ENCODE peak calls at places on chromosomes 6 and 20, in seven cellular contexts. Q is AG04450, P is uterus, D is stomach, U is lower lobe of right lung, N is heart left ventricle, A is spleen. V is an unnamed sample.

GRCh38 chr6:165049362-165049761 is 260.0 kb downstream of the C6orf118 start:
- DNase-seq in Q (no peak), P (no peak), D (no peak), U (no peak), N (no peak), A (no peak), V (no peak)

GRCh38 chr20:8875586-8875985 is 193.3 kb upstream of the PLCB4 start:
- DNase-seq in Q (no peak), P (no peak), D (no peak), U (no peak), N (no peak), A (no peak), V (no peak)

GRCh38 chr20:58169441-58169840 is 59.0 kb downstream of the ANKRD60 start:
- DNase-seq in Q (no peak), P (no peak), D (no peak), U (no peak), N (no peak), A (no peak), V (no peak)

GRCh38 chr6:166774770-166775169 is 147.7 kb upstream of the RPS6KA2 start:
- DNase-seq in Q (no peak), P (no peak), D (no peak), U (no peak), N (no peak), A (no peak), V (no peak)

GRCh38 chr6:63803371-63803770 is 167.8 kb downstream of the PHF3 start:
- DNase-seq in Q (no peak), P (no peak), D (no peak), U (no peak), N (no peak), A (no peak), V (no peak)

GRCh38 chr6:14921878-14922277 is 324.0 kb upstream of the JARID2 start:
- DNase-seq in Q (no peak), P (no peak), D (no peak), U (no peak), N (no peak), A (no peak), V (peak; percentile 73)

GRCh38 chr6:30748851-30749540 is 4.6 kb upstream of the IER3 start:
- DNase-seq in Q (no peak), P (no peak), D (no peak), U (no peak), N (no peak), A (no peak), V (no peak)

GRCh38 chr20:6884114-6884513 is 116.6 kb downstream of the BMP2 start:
- DNase-seq in Q (no peak), P (no peak), D (no peak), U (no peak), N (no peak), A (no peak), V (no peak)

GRCh38 chr6:81128671-81129070 is 623.8 kb downstream of the TENT5A start:
- DNase-seq in Q (no peak), P (no peak), D (no peak), U (no peak), N (no peak), A (no peak), V (no peak)

GRCh38 chr6:149499066-149499465 is 14.3 kb upstream of the ZC3H12D start:
- DNase-seq in Q (peak; percentile 93), P (no peak), D (no peak), U (no peak), N (no peak), A (no peak), V (no peak)

GRCh38 chr20:62288535-62289105 is 14.2 kb upstream of the ADRM1 start:
- DNase-seq in Q (no peak), P (no peak), D (no peak), U (no peak), N (no peak), A (no peak), V (no peak)

DNA sequence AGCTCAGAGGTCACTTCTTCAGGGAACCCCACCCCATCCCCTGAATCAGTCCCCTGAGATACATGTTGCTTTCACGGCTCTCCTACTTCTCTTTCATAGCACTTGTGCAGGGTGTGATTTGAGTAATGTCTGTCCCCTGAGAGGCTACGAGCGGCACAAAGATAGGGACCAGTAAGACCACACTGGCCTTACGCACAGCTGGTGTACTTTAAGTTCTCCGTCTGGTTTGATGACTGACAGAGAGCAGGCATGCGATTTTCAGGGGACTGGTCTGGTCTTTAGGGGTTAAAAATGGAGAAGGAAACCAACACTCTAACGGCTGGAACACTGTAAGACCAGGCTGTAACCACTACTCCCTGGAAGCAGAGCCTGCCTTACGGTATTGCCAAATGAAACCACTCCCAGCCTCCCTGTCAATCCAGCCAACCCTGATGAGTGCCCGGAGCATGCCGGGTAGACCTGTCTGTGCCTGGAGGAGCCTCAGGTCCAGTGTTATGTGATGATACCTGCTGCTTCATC is 47.1 kb downstream of the ELMO2 start:
- DNase-seq in Q (no peak), P (no peak), D (no peak), U (no peak), N (no peak), A (no peak), V (no peak)
- H3K27ac ChIP-seq in Q (no peak overlapping the region), P (no peak overlapping the region), D (no peak overlapping the region), U (no peak overlapping the region), N (peak overlapping the region; percentile 70), A (peak overlapping the region; percentile 48), V (peak overlapping the region; percentile 13)

GRCh38 chr20:16349518-16350295 is 223.5 kb downstream of the KIF16B start:
- DNase-seq in Q (no peak), P (no peak), D (no peak), U (no peak), N (no peak), A (no peak), V (no peak)

GRCh38 chr20:16350465-16350864 is 222.8 kb downstream of the KIF16B start:
- DNase-seq in Q (no peak), P (no peak), D (no peak), U (no peak), N (no peak), A (no peak), V (no peak)

GRCh38 chr20:16351415-16351814 is 221.8 kb downstream of the KIF16B start:
- DNase-seq in Q (no peak), P (no peak), D (no peak), U (no peak), N (no peak), A (no peak), V (no peak)

GRCh38 chr20:16352321-16352720 is 220.9 kb downstream of the KIF16B start:
- DNase-seq in Q (no peak), P (no peak), D (no peak), U (no peak), N (no peak), A (no peak), V (no peak)

DNA sequence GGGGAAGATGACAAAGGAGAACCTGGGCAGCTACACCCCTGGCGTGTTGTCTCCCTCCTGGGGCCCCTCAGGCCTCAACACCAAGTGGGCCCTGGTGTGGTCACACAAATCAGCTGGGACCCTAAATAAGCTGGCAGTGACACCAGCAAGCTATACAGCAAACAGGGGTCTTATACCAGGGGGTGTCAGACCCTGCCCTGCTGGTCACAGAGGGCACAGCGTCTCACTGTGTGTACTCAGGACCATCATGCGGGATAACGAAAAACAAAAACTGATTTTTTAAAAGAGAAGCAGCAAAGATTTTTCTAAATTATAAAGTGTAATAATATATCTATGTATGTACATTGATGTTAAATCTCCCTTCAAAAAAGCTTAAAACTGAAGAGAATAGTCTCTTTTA is 220.5 kb downstream of the KIF16B start:
- DNase-seq in Q (no peak), P (no peak), D (no peak), U (no peak), N (no peak), A (no peak), V (no peak)
- TF ChIP-seq CTCF in Q (no peak), P (no peak), D (no peak), U (no peak), N (no peak), A (no peak), V (no peak)

DNA sequence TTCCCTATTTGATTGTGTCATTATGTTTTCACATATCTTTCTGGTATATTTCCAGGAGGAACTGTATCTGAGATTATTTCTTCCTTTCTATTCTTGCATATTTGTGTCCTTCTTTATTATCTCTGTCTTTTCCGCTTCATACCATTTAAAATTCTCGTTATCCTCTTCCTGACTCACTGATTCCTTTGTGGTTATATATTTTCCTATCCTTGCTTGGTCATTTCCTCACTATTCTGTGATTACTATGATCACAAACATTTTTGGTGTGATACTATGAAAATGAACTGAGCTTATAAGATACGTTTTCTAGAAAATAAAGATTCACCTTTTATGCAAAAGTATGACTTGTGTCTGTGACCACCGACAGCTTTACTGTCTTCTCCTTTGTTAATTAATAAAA is 26.6 kb upstream of the MYCT1 start:
- DNase-seq in Q (no peak), P (no peak), D (no peak), U (no peak), N (no peak), A (no peak), V (no peak)
- H3K27ac ChIP-seq in Q (no peak overlapping the region), P (no peak overlapping the region), D (no peak overlapping the region), U (no peak overlapping the region), N (no peak overlapping the region), A (peak overlapping the region; percentile 60), V (no peak overlapping the region)

GRCh38 chr6:37306624-37307222 is 47.1 kb upstream of the RNF8 start:
- DNase-seq in Q (no peak), P (no peak), D (no peak), U (no peak), N (no peak), A (no peak), V (no peak)
- TF ChIP-seq CTCF in Q (no peak), P (no peak), D (no peak), U (no peak), N (no peak), A (no peak), V (no peak)

DNA sequence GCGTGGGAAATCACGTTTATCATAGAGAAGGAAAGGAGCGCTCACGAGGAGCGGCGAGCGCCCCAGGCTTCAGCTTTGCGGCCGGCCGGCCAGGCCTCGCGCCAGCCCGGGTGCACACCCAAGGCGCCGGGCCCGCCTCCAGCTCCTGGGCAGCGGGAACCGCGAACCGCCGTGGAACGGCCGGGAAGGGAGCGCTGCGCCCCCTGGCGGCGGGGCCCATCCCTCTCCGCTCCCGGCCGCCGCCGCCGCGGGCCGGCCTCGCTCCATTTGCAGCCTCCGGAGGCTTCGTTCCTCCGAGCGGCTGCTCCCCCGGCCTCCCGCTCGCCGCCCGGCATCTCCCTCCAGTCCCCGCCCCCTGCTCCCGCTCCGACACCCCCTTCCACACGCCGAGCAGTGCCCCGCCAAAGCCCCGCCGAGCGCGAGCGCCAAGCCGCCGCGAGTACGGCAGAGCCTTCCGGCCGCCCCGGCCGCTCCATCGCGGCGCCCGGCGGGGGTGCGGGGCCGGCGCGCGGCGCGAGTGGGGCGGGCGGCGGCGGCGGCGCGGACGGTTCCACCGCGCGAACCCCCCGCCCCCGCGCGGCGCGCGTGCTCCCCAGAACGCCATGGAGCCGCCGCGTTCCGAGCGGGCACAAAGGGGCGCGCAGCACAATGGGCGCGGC is 973 bp downstream of the BEND3 start:
- DNase-seq in Q (peak; percentile 53), P (peak; percentile 85), D (peak; percentile 92), U (peak; percentile 92), N (peak; percentile 95), A (peak; percentile 95), V (peak; percentile 98)
- H3K27ac ChIP-seq in Q (no peak overlapping the region), P (peak overlapping the region; percentile 69), D (peak overlapping the region; percentile 91), U (no peak overlapping the region), N (peak overlapping the region; percentile 84), A (peak overlapping the region; percentile 76), V (peak overlapping the region; percentile 74)

V was measured in left lung.